ENCODE peak calls at places on chromosomes 13 and 19, in four cellular contexts. L is breast epithelium, U is endothelial cell of umbilical vein, B is GM12878. E is an unnamed sample.

GRCh38 chr13:74288361-74288911 is 154.2 kb upstream of the KLF12 start:
- DNase-seq in L (no peak), U (peak), B (no peak), E (peak)

GRCh38 chr13:30234763-30235162 is 72.6 kb downstream of the KATNAL1 start:
- DNase-seq in L (no peak), U (peak), B (no peak), E (no peak)

GRCh38 chr19:33689138-33689746 is 67.5 kb downstream of the CHST8 start:
- DNase-seq in L (no peak), U (no peak), B (no peak), E (no peak)

GRCh38 chr13:54628383-54628782 is 1599.8 kb downstream of the OLFM4 start:
- DNase-seq in L (no peak), U (no peak), B (no peak), E (no peak)

GRCh38 chr13:33174491-33174890 is 111.1 kb downstream of the STARD13 start:
- DNase-seq in L (no peak), U (no peak), B (no peak), E (no peak)

GRCh38 chr19:15136234-15136954 is 29.2 kb downstream of the SYDE1 start:
- DNase-seq in L (no peak), U (no peak), B (no peak), E (no peak)

GRCh38 chr13:40389081-40389641 is 277.3 kb downstream of the FOXO1 start:
- DNase-seq in L (no peak), U (no peak), B (peak), E (no peak)

GRCh38 chr19:45632468-45633196 is 6.6 kb downstream of the EML2 start:
- DNase-seq in L (peak), U (peak), B (no peak), E (peak)

GRCh38 chr13:102128216-102128800 is 273.5 kb downstream of the FGF14 start:
- DNase-seq in L (no peak), U (no peak), B (no peak), E (no peak)

GRCh38 chr19:55644191-55644833 is 863 bp downstream of the ZNF581 start:
- DNase-seq in L (no peak), U (no peak), B (no peak), E (no peak)

GRCh38 chr19:57192064-57192395 is 730 bp downstream of the ZNF264 start:
- DNase-seq in L (no peak), U (no peak), B (no peak), E (no peak)

GRCh38 chr13:89856512-89856911 is 1491.0 kb upstream of the MIR17HG start:
- DNase-seq in L (no peak), U (no peak), B (no peak), E (no peak)

GRCh38 chr13:96020155-96020575 is 33.0 kb downstream of the UGGT2 start:
- DNase-seq in L (no peak), U (peak), B (peak), E (no peak)

GRCh38 chr19:33192010-33192409 is 2.1 kb upstream of the LRP3 start:
- DNase-seq in L (no peak), U (no peak), B (no peak), E (peak)

GRCh38 chr13:104098421-104098820 is 1032.2 kb upstream of the SLC10A2 start:
- DNase-seq in L (no peak), U (no peak), B (no peak), E (no peak)

GRCh38 chr13:59744747-59745394 is 418.9 kb downstream of the DIAPH3 start:
- DNase-seq in L (no peak), U (no peak), B (no peak), E (no peak)

GRCh38 chr13:62357887-62358645 is 942.4 kb upstream of the PCDH20 start:
- DNase-seq in L (no peak), U (peak), B (peak), E (no peak)

DNA sequence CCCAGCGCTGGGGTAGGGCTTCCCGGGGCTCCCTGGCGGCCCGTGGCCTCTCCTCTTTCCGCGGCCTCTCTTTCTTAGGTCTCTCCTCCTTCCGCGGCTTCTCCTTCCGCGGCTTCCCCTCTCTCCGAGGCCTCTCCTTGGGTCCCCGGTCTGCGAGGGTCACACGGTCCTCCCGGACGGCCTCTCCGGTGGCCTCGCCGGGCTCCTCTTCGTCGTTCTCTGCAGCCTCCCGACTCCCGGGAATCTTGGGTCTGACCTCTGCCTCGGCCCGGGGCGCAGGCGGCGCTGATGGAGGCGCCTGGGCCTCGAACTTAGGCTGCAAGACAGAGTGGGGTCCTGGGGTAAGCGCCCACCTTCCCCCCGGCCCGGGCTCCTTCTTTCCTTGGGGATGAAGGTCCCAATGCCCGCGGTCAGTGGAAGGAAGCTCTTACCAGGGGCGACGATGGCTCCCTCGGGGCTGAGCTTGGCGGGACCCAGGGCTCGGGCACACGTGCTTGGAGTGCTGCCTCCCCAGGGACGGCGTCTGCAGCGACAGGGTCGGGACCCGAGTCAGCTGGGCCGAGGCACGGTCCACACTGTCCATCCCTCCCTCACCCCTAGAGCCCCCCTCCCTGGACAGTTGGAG is 3.5 kb downstream of the AMH start:
- DNase-seq in L (no peak), U (no peak), B (no peak), E (no peak)
- H3K4me3 ChIP-seq in L (no peak), U (no peak), B (peak), E (peak)

GRCh38 chr13:91596832-91597231 is 198.4 kb downstream of the GPC5 start:
- DNase-seq in L (no peak), U (no peak), B (no peak), E (no peak)

GRCh38 chr13:91586609-91587008 is 188.2 kb downstream of the GPC5 start:
- DNase-seq in L (no peak), U (no peak), B (no peak), E (no peak)

GRCh38 chr13:91588541-91588940 is 190.1 kb downstream of the GPC5 start:
- DNase-seq in L (no peak), U (no peak), B (no peak), E (no peak)

GRCh38 chr13:91595677-91596076 is 197.3 kb downstream of the GPC5 start:
- DNase-seq in L (no peak), U (no peak), B (no peak), E (no peak)

DNA sequence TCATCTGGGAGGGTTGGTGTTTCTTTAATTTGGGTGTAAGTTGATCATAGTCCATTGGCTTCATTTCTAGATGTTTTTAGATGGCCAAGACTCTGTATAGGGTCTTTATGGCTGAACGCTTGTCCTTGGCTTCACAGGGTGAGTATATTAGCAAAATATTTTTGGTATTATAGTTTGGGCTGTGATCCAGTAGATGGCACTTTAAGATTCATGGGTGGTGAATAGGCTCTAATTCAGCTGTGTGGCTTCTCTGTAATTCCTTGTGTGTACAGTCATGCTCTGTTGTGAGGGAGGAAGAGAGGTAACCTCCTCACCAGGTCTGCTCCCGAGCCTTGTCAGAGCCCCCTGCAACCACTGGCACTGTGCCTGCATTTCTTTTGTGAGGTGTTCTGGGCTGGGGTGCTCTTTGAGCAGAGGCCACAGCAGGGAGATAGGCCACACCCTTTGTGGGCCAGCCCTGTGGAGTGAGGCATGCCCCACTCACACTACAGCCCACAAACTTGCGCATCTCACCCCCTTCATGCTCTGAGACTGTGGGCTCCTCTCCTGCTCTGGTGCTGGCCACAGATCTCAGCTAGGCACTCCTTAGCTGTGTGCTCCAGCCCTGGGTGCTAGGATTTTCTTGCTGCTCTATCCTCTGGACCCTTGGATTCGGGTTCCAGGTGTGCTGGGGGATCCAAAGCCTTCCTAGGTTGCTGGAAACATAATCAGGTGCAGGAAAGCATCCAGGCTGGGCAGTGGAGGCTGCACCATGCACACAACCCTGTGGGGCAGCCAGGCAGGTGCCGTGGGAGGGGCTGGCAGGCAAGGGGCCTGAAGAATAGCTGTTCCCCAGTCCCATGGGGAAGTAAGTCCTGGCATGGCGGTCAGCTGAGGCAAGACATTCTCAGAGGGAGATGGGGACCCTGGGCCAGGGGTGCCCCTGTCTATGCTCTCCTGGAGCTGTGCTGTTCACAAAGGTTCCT is 193.9 kb downstream of the GPC5 start:
- DNase-seq in L (no peak), U (no peak), B (no peak), E (no peak)
- TF ChIP-seq POLR2AphosphoS5 in L (no peak), U (no peak), B (no peak), E (no peak)

DNA sequence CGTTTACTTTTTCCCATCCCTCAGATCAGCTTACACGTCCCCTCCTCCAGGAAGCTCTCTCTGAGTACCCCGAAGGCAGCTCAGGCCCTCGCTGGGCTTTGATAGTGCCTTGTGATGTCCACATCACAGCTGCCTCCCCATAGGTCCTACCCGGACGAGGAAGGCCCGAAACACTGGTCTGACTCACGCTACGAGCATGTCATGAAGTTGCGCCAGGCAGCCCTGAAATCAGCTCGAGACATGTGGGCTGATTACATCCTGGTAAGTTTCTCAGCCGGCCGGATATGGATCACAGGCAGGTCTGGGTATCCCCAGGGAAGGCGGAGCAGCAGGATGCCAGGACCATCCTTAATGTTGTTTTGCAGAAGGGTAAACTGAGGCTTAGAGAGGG is 4.8 kb downstream of the COLGALT1 start:
- DNase-seq in L (no peak), U (peak), B (no peak), E (no peak)
- H3K27ac ChIP-seq in L (peak), U (peak), B (no peak), E (peak)

DNA sequence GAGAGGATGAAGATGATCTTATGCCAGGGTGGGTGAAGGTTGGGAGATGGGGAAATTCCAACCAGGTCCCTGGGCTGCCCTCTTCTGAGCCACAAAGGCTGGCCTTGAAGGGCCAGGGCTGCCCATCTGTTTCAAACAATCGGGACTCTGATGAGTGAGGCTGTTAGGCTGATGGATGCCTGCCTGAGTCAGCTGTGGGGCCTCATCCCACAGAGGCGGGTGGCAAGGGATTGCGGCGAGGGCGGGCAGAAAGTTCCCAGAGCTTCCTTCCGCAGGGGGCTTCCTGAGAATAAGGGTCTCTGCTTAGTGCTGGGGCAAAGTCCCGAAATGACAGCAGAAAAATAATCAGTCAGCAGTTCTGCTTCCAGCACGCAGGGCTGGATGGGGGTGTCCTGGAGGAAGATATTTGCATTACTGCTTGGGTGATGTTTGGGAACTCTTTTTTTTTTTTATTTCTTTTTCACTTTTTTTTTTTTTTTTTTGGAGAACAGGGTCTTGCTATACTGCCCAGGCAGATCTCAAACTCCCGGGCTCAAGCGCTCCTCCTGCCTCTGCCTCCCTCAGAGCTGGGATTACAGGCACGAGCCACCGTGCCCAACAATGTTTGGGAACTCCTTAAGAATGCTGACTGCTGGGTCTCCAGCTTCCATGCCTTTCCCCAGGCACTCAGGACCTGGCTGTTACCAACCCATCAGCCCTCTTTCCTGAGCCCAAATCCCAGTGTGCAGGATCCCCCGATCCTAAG is 14.1 kb downstream of the SH3GL1 start:
- DNase-seq in L (no peak), U (no peak), B (no peak), E (no peak)
- H3K4me3 ChIP-seq in L (no peak), U (no peak), B (no peak), E (no peak)

E was measured in sigmoid colon.